ENCODE peak calls at places on chromosomes 12 and 14, in four cellular contexts. One of them, this sample, is unnamed.

GRCh38 chr12:21323736-21324135 is 11.0 kb downstream of the SLCO1A2 start:
- DNase-seq in ovary: no peak
- DNase-seq in brain microvascular endothelial cell: no peak
- DNase-seq in right lobe of liver: no peak
- DNase-seq in this sample: no peak

GRCh38 chr12:82517027-82517426 is 158.7 kb downstream of the METTL25 start:
- DNase-seq in ovary: no peak
- DNase-seq in brain microvascular endothelial cell: peak; percentile 29
- DNase-seq in right lobe of liver: no peak
- DNase-seq in this sample: peak; percentile 80

GRCh38 chr12:9869307-9870161 is at the start of gene CLEC2B:
- DNase-seq in ovary: no peak
- DNase-seq in brain microvascular endothelial cell: peak; percentile 47
- DNase-seq in right lobe of liver: peak; percentile 18
- DNase-seq in this sample: no peak

GRCh38 chr14:57725399-57726077 is 140.4 kb downstream of the SLC35F4 start:
- DNase-seq in ovary: no peak
- DNase-seq in brain microvascular endothelial cell: peak; percentile 63
- DNase-seq in right lobe of liver: no peak
- DNase-seq in this sample: no peak

GRCh38 chr12:4011597-4011996 is 138.4 kb upstream of the PARP11 start:
- DNase-seq in ovary: no peak
- DNase-seq in brain microvascular endothelial cell: no peak
- DNase-seq in right lobe of liver: no peak
- DNase-seq in this sample: no peak

GRCh38 chr14:104150201-104151027 is 12.0 kb downstream of the KIF26A start:
- DNase-seq in ovary: peak; percentile 66
- DNase-seq in brain microvascular endothelial cell: peak; percentile 48
- DNase-seq in right lobe of liver: no peak
- DNase-seq in this sample: peak; percentile 93

GRCh38 chr12:46209165-46209564 is 59.7 kb downstream of the SLC38A1 start:
- DNase-seq in ovary: no peak
- DNase-seq in brain microvascular endothelial cell: no peak
- DNase-seq in right lobe of liver: no peak
- DNase-seq in this sample: no peak

GRCh38 chr12:7512528-7512927 is 9.0 kb upstream of the CD163 start:
- DNase-seq in ovary: no peak
- DNase-seq in brain microvascular endothelial cell: peak; percentile 97
- DNase-seq in right lobe of liver: peak; percentile 66
- DNase-seq in this sample: peak; percentile 80

GRCh38 chr14:29857545-29857944 is 70.1 kb downstream of the PRKD1 start:
- DNase-seq in ovary: no peak
- DNase-seq in brain microvascular endothelial cell: no peak
- DNase-seq in right lobe of liver: no peak
- DNase-seq in this sample: no peak

GRCh38 chr14:99809376-99809775 is 16.2 kb downstream of the EML1 start:
- DNase-seq in ovary: peak; percentile 67
- DNase-seq in brain microvascular endothelial cell: no peak
- DNase-seq in right lobe of liver: no peak
- DNase-seq in this sample: no peak
- H3K27ac ChIP-seq in ovary: no peak overlapping the region
- H3K27ac ChIP-seq in brain microvascular endothelial cell: no peak overlapping the region
- H3K27ac ChIP-seq in right lobe of liver: no peak overlapping the region
- H3K27ac ChIP-seq in this sample: no peak overlapping the region

GRCh38 chr12:26493656-26494055 is 298.3 kb downstream of the SSPN start:
- DNase-seq in ovary: no peak
- DNase-seq in brain microvascular endothelial cell: no peak
- DNase-seq in right lobe of liver: no peak
- DNase-seq in this sample: no peak

GRCh38 chr12:26488339-26488738 is 293.0 kb downstream of the SSPN start:
- DNase-seq in ovary: no peak
- DNase-seq in brain microvascular endothelial cell: no peak
- DNase-seq in right lobe of liver: no peak
- DNase-seq in this sample: no peak

GRCh38 chr12:26492406-26492805 is 297.0 kb downstream of the SSPN start:
- DNase-seq in ovary: no peak
- DNase-seq in brain microvascular endothelial cell: no peak
- DNase-seq in right lobe of liver: no peak
- DNase-seq in this sample: no peak

DNA sequence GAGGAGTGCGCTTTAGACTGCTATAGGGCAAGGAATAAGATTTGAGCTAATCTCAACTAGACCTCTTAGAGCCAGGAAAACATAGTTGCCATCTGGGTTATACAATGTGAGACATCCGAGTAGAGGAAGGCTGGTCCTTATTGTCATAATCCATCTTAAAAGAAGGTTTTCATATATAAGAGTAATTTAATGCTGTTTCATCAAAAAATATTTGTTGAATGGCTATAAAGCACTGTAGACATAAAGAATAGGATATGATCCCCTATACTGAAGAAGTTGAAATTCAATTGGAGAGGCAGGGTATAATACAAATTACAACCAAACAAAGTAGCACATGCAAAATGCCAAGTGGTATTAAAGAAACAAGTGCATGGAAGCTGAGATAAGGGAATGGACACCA is 294.5 kb downstream of the SSPN start:
- DNase-seq in ovary: no peak
- DNase-seq in brain microvascular endothelial cell: no peak
- DNase-seq in right lobe of liver: no peak
- DNase-seq in this sample: no peak
- H3K27ac ChIP-seq in ovary: no peak overlapping the region
- H3K27ac ChIP-seq in brain microvascular endothelial cell: no peak overlapping the region
- H3K27ac ChIP-seq in right lobe of liver: no peak overlapping the region
- H3K27ac ChIP-seq in this sample: no peak overlapping the region

DNA sequence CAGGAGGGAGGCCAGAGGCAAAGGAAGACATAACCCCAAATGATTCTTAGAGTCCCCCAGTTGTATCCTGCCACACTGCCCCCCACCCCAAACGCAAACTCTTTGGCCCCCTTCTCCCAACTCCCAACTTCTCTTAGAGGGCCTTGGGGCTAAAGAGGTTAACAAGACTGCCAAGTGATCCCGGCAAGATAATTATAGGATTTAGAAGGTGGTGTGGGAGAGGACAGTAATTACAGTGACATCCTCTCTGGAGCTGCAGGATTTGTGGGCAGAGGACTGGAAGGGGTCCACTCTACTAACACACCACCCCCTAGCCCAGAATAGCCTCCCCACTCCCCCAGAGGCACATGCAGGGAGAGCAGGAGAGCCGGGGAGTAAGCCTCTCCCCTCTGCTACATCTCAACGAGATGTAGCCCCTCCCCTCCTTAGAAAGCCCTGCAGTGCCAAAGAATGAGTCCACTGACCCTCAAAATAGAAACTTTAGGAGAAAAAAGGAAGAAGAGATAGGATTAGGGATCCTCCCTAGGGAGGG is 5.3 kb upstream of the GDF11 start:
- DNase-seq in ovary: no peak
- DNase-seq in brain microvascular endothelial cell: no peak
- DNase-seq in right lobe of liver: no peak
- DNase-seq in this sample: no peak
- H3K27ac ChIP-seq in ovary: no peak overlapping the region
- H3K27ac ChIP-seq in brain microvascular endothelial cell: no peak overlapping the region
- H3K27ac ChIP-seq in right lobe of liver: no peak overlapping the region
- H3K27ac ChIP-seq in this sample: peak overlapping the region; percentile 77

GRCh38 chr14:50225067-50225973 is 6.1 kb downstream of the SOS2 start:
- DNase-seq in ovary: no peak
- DNase-seq in brain microvascular endothelial cell: peak; percentile 82
- DNase-seq in right lobe of liver: no peak
- DNase-seq in this sample: no peak
- H3K27ac ChIP-seq in ovary: no peak overlapping the region
- H3K27ac ChIP-seq in brain microvascular endothelial cell: peak overlapping the region; percentile 15
- H3K27ac ChIP-seq in right lobe of liver: no peak overlapping the region
- H3K27ac ChIP-seq in this sample: no peak overlapping the region

This sample was measured in endodermal cell.